ENCODE peak calls at places on chromosomes 3 and 15, in ten cellular contexts. One of them, this sample, is unnamed.

GRCh38 chr3:159635047-159635641 is 353.5 kb upstream of the IL12A start:
- DNase-seq in BJ: no peak
- DNase-seq in tibial nerve: no peak
- DNase-seq in HFFc6: peak
- DNase-seq in neural progenitor cell: no peak
- DNase-seq in AG09319: no peak
- DNase-seq in pancreas: no peak
- DNase-seq in HL-60: no peak
- DNase-seq in cardiac muscle cell: no peak
- DNase-seq in right atrium auricular region: no peak
- DNase-seq in this sample: peak

GRCh38 chr3:152235709-152236298 is 32.9 kb upstream of the MBNL1 start:
- DNase-seq in BJ: no peak
- DNase-seq in tibial nerve: no peak
- DNase-seq in HFFc6: peak
- DNase-seq in neural progenitor cell: no peak
- DNase-seq in AG09319: no peak
- DNase-seq in pancreas: no peak
- DNase-seq in HL-60: no peak
- DNase-seq in cardiac muscle cell: no peak
- DNase-seq in right atrium auricular region: no peak
- DNase-seq in this sample: no peak

GRCh38 chr3:154060606-154061380 is 60.4 kb upstream of the ARHGEF26 start:
- DNase-seq in BJ: peak
- DNase-seq in tibial nerve: peak
- DNase-seq in HFFc6: no peak
- DNase-seq in neural progenitor cell: no peak
- DNase-seq in AG09319: peak
- DNase-seq in pancreas: no peak
- DNase-seq in HL-60: no peak
- DNase-seq in cardiac muscle cell: peak
- DNase-seq in right atrium auricular region: no peak
- DNase-seq in this sample: peak

GRCh38 chr3:117793684-117794304 is 1084.2 kb downstream of the TUSC7 start:
- DNase-seq in BJ: no peak
- DNase-seq in tibial nerve: no peak
- DNase-seq in HFFc6: no peak
- DNase-seq in neural progenitor cell: no peak
- DNase-seq in AG09319: no peak
- DNase-seq in pancreas: no peak
- DNase-seq in HL-60: no peak
- DNase-seq in cardiac muscle cell: no peak
- DNase-seq in right atrium auricular region: no peak
- DNase-seq in this sample: no peak

GRCh38 chr3:130997291-130997690 is 29.3 kb downstream of the ASTE1 start:
- DNase-seq in BJ: no peak
- DNase-seq in tibial nerve: no peak
- DNase-seq in HFFc6: no peak
- DNase-seq in neural progenitor cell: no peak
- DNase-seq in AG09319: no peak
- DNase-seq in pancreas: no peak
- DNase-seq in HL-60: peak
- DNase-seq in cardiac muscle cell: no peak
- DNase-seq in right atrium auricular region: no peak
- DNase-seq in this sample: peak

GRCh38 chr15:58678683-58679082 is 70.8 kb downstream of the ADAM10 start:
- DNase-seq in BJ: no peak
- DNase-seq in tibial nerve: no peak
- DNase-seq in HFFc6: no peak
- DNase-seq in neural progenitor cell: no peak
- DNase-seq in AG09319: no peak
- DNase-seq in pancreas: no peak
- DNase-seq in HL-60: no peak
- DNase-seq in cardiac muscle cell: no peak
- DNase-seq in right atrium auricular region: no peak
- DNase-seq in this sample: no peak

GRCh38 chr15:100842756-100843730 is 36.6 kb upstream of the ALDH1A3 start:
- DNase-seq in BJ: peak
- DNase-seq in tibial nerve: no peak
- DNase-seq in HFFc6: peak
- DNase-seq in neural progenitor cell: no peak
- DNase-seq in AG09319: peak
- DNase-seq in pancreas: no peak
- DNase-seq in HL-60: no peak
- DNase-seq in cardiac muscle cell: no peak
- DNase-seq in right atrium auricular region: no peak
- DNase-seq in this sample: peak

GRCh38 chr3:134754768-134755559 is 40.1 kb upstream of the EPHB1 start:
- DNase-seq in BJ: no peak
- DNase-seq in tibial nerve: peak
- DNase-seq in HFFc6: peak
- DNase-seq in neural progenitor cell: peak
- DNase-seq in AG09319: peak
- DNase-seq in pancreas: peak
- DNase-seq in HL-60: peak
- DNase-seq in cardiac muscle cell: peak
- DNase-seq in right atrium auricular region: no peak
- DNase-seq in this sample: peak

GRCh38 chr3:56783644-56784451 is 17.9 kb downstream of the ARHGEF3 start:
- DNase-seq in BJ: peak
- DNase-seq in tibial nerve: peak
- DNase-seq in HFFc6: peak
- DNase-seq in neural progenitor cell: no peak
- DNase-seq in AG09319: peak
- DNase-seq in pancreas: no peak
- DNase-seq in HL-60: peak
- DNase-seq in cardiac muscle cell: no peak
- DNase-seq in right atrium auricular region: no peak
- DNase-seq in this sample: peak

GRCh38 chr3:159911011-159911663 is 77.5 kb upstream of the IL12A start:
- DNase-seq in BJ: no peak
- DNase-seq in tibial nerve: no peak
- DNase-seq in HFFc6: no peak
- DNase-seq in neural progenitor cell: no peak
- DNase-seq in AG09319: no peak
- DNase-seq in pancreas: no peak
- DNase-seq in HL-60: no peak
- DNase-seq in cardiac muscle cell: no peak
- DNase-seq in right atrium auricular region: no peak
- DNase-seq in this sample: peak

GRCh38 chr3:154367221-154367620 is 42.9 kb upstream of the DHX36 start:
- DNase-seq in BJ: no peak
- DNase-seq in tibial nerve: no peak
- DNase-seq in HFFc6: no peak
- DNase-seq in neural progenitor cell: no peak
- DNase-seq in AG09319: no peak
- DNase-seq in pancreas: no peak
- DNase-seq in HL-60: no peak
- DNase-seq in cardiac muscle cell: no peak
- DNase-seq in right atrium auricular region: no peak
- DNase-seq in this sample: no peak

GRCh38 chr3:13600950-13601691 is 52.2 kb downstream of the FBLN2 start:
- DNase-seq in BJ: no peak
- DNase-seq in tibial nerve: no peak
- DNase-seq in HFFc6: peak
- DNase-seq in neural progenitor cell: no peak
- DNase-seq in AG09319: no peak
- DNase-seq in pancreas: no peak
- DNase-seq in HL-60: no peak
- DNase-seq in cardiac muscle cell: peak
- DNase-seq in right atrium auricular region: no peak
- DNase-seq in this sample: peak

GRCh38 chr3:114519415-114519814 is 225.6 kb downstream of the TIGIT start:
- DNase-seq in BJ: no peak
- DNase-seq in tibial nerve: no peak
- DNase-seq in HFFc6: peak
- DNase-seq in neural progenitor cell: peak
- DNase-seq in AG09319: peak
- DNase-seq in pancreas: no peak
- DNase-seq in HL-60: no peak
- DNase-seq in cardiac muscle cell: peak
- DNase-seq in right atrium auricular region: no peak
- DNase-seq in this sample: peak

DNA sequence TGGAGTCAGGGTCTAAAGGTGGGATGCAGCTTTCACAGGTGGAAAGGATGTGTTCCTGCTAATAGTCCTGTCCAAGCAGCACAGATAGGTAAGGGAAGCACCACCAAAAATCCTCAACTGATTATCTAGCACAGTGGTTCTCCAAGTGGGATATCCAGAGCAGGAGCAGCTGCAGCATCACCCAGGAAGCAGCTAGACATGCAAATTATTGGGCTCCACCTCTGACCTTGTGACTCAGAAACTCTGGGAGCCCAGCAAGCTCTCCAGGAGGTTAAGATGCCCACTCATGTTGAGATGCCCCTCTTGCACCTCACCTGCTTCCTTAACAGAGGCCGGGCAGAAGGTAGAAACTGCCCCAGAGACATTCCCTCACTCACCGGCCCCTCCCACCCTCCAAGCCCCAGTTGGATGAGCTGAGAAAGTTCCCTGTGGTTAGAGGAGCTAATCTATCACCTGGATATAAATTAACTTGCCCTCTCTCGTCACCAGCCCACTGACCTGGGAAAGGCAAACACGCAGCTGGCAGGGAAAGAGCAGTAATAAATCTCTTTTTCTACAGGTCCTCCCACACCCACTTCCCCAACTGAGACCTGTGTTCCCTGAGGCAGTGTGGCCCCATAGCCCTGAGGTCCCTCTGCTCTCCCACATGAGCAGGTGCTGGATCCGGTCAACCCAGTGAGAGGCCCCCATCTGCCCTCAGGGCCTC is 39.3 kb downstream of the ADCY5 start:
- DNase-seq in BJ: no peak
- DNase-seq in tibial nerve: no peak
- DNase-seq in HFFc6: no peak
- DNase-seq in neural progenitor cell: no peak
- DNase-seq in AG09319: no peak
- DNase-seq in pancreas: peak
- DNase-seq in HL-60: no peak
- DNase-seq in cardiac muscle cell: no peak
- DNase-seq in right atrium auricular region: no peak
- DNase-seq in this sample: no peak
- TF ChIP-seq CTCF in BJ: no peak
- TF ChIP-seq CTCF in tibial nerve: no peak
- TF ChIP-seq CTCF in HFFc6: no peak
- TF ChIP-seq CTCF in neural progenitor cell: no peak
- TF ChIP-seq CTCF in AG09319: no peak
- TF ChIP-seq CTCF in pancreas: no peak
- TF ChIP-seq CTCF in HL-60: no peak
- TF ChIP-seq CTCF in cardiac muscle cell: no peak
- TF ChIP-seq CTCF in right atrium auricular region: no peak
- TF ChIP-seq CTCF in this sample: no peak

DNA sequence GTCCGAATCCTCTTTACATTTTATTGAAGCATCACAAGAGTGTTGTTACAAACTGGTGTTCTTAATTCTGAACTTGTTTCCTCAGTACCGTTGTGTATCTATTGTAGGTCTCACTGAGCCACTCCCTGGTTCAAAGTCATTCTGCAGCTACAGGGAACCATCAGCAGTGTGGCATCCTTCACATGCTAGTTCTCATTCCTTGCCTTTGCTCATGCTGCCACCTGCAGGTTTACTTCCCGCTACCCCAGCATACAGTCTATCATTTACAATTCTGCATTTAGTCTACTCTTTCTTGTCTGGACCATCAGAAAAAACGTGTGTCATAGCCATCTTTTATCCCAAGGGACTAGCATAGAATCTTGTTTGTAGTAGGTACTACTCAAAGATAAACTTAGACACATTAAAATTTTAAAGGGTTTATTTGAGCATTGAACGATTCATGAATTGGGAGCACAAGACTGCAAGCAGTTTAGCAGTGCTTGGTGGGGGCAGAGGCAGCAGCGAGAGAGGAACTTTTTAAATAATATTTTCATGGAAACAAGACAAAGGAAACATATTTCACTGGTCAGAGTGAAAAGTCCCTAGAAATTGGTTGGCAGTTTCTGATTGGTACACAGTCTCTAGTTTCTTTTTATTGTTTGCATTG is 402.1 kb downstream of the CADM2 start:
- DNase-seq in BJ: no peak
- DNase-seq in tibial nerve: peak
- DNase-seq in HFFc6: no peak
- DNase-seq in neural progenitor cell: peak
- DNase-seq in AG09319: no peak
- DNase-seq in pancreas: no peak
- DNase-seq in HL-60: peak
- DNase-seq in cardiac muscle cell: peak
- DNase-seq in right atrium auricular region: no peak
- DNase-seq in this sample: peak
- TF ChIP-seq CTCF in BJ: peak
- TF ChIP-seq CTCF in tibial nerve: peak
- TF ChIP-seq CTCF in HFFc6: no peak
- TF ChIP-seq CTCF in neural progenitor cell: peak
- TF ChIP-seq CTCF in AG09319: no peak
- TF ChIP-seq CTCF in pancreas: peak
- TF ChIP-seq CTCF in HL-60: peak
- TF ChIP-seq CTCF in cardiac muscle cell: peak
- TF ChIP-seq CTCF in right atrium auricular region: peak
- TF ChIP-seq CTCF in this sample: no peak

DNA sequence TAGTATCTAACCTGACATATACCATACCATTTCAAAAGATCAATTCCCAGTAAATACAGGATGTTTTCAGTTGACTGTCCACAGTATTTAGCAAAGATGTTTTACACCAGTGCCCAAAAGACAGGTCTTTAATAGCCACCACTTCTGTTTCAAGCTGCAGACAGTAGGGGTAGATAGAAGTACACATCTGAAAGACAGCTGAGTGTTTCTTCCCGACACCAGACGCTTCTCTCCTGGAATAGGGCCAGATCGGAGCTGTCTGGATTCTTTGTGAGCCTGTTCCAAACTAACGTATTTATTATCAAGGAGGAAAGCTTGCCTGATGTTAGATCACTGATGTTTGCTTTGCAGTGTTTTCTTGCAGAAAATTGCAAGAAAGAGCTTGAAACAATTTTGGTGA is 136.1 kb upstream of the RBMS3 start:
- DNase-seq in BJ: peak
- DNase-seq in tibial nerve: peak
- DNase-seq in HFFc6: peak
- DNase-seq in neural progenitor cell: peak
- DNase-seq in AG09319: no peak
- DNase-seq in pancreas: no peak
- DNase-seq in HL-60: no peak
- DNase-seq in cardiac muscle cell: peak
- DNase-seq in right atrium auricular region: no peak
- DNase-seq in this sample: peak
- TF ChIP-seq CTCF in BJ: peak
- TF ChIP-seq CTCF in tibial nerve: peak
- TF ChIP-seq CTCF in HFFc6: peak
- TF ChIP-seq CTCF in neural progenitor cell: peak
- TF ChIP-seq CTCF in AG09319: peak
- TF ChIP-seq CTCF in pancreas: no peak
- TF ChIP-seq CTCF in HL-60: no peak
- TF ChIP-seq CTCF in cardiac muscle cell: peak
- TF ChIP-seq CTCF in right atrium auricular region: no peak
- TF ChIP-seq CTCF in this sample: peak

DNA sequence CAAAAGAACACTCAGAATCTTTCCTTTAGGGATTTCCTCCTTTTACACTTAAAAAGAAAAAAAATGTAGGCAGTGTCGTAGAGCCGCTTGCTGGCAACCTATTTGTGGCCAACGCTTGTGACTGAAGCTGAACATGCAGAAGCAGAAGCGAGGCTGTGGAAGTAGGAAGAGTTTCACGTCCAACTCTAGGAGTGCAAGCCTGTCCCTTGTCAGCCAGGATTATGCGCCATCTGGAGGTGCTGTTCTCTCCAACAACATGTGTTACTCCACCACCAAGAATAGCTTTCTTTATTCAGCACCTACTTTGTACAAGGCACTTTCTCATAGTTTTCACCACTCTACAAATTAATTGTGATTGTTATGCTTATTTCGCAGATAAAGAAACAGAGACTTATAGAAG is 223.2 kb upstream of the LMCD1 start:
- DNase-seq in BJ: no peak
- DNase-seq in tibial nerve: no peak
- DNase-seq in HFFc6: no peak
- DNase-seq in neural progenitor cell: no peak
- DNase-seq in AG09319: no peak
- DNase-seq in pancreas: no peak
- DNase-seq in HL-60: peak
- DNase-seq in cardiac muscle cell: no peak
- DNase-seq in right atrium auricular region: no peak
- DNase-seq in this sample: no peak
- TF ChIP-seq CTCF in BJ: no peak
- TF ChIP-seq CTCF in tibial nerve: no peak
- TF ChIP-seq CTCF in HFFc6: no peak
- TF ChIP-seq CTCF in neural progenitor cell: peak
- TF ChIP-seq CTCF in AG09319: no peak
- TF ChIP-seq CTCF in pancreas: no peak
- TF ChIP-seq CTCF in HL-60: no peak
- TF ChIP-seq CTCF in cardiac muscle cell: no peak
- TF ChIP-seq CTCF in right atrium auricular region: no peak
- TF ChIP-seq CTCF in this sample: no peak

This sample was measured in fibroblast of villous mesenchyme.